ENCODE peak calls at places on chromosomes 3 and 15, in five cellular contexts. F is right cardiac atrium; P is RWPE1; I is CD8-positive, alpha-beta T cell; G is heart left ventricle. V is an unnamed sample.

GRCh38 chr3:148309390-148310035 is 388.2 kb upstream of the AGTR1 start:
- DNase-seq in F (no peak), P (peak), I (no peak), G (no peak), V (no peak)

GRCh38 chr3:126782554-126782953 is 78.5 kb downstream of the CHCHD6 start:
- DNase-seq in F (no peak), P (peak), I (no peak), G (no peak), V (peak)

GRCh38 chr3:168047190-168047795 is 48.4 kb downstream of the GOLIM4 start:
- DNase-seq in F (no peak), P (peak), I (no peak), G (no peak), V (peak)

GRCh38 chr3:7508821-7509220 is 647.9 kb downstream of the GRM7 start:
- DNase-seq in F (no peak), P (peak), I (no peak), G (no peak), V (no peak)

GRCh38 chr3:171320721-171321120 is 139.5 kb downstream of the TNIK start:
- DNase-seq in F (peak), P (no peak), I (no peak), G (peak), V (no peak)

GRCh38 chr15:42344763-42345162 is 14.5 kb upstream of the CAPN3 start:
- DNase-seq in F (no peak), P (no peak), I (no peak), G (no peak), V (peak)

GRCh38 chr3:134327594-134327975 is 46.7 kb downstream of the AMOTL2 start:
- DNase-seq in F (no peak), P (peak), I (no peak), G (no peak), V (no peak)

GRCh38 chr3:137988152-137988551 is 21.8 kb upstream of the CLDN18 start:
- DNase-seq in F (no peak), P (no peak), I (no peak), G (no peak), V (peak)

GRCh38 chr15:85411992-85412538 is 31.7 kb downstream of the AKAP13 start:
- DNase-seq in F (no peak), P (no peak), I (no peak), G (no peak), V (peak)

GRCh38 chr3:65479967-65480366 is 558.8 kb downstream of the MAGI1 start:
- DNase-seq in F (no peak), P (no peak), I (no peak), G (no peak), V (no peak)

GRCh38 chr3:100436951-100437350 is 35.6 kb downstream of the LNP1 start:
- DNase-seq in F (no peak), P (no peak), I (no peak), G (no peak), V (no peak)

GRCh38 chr3:173397161-173398110 is at the start of gene NLGN1:
- DNase-seq in F (peak), P (peak), I (no peak), G (peak), V (no peak)

GRCh38 chr3:162780313-162780712 is 1283.7 kb downstream of the OTOL1 start:
- DNase-seq in F (no peak), P (no peak), I (no peak), G (no peak), V (no peak)

GRCh38 chr15:87672309-87672897 is 584.1 kb downstream of the NTRK3 start:
- DNase-seq in F (peak), P (peak), I (no peak), G (peak), V (no peak)

GRCh38 chr3:52091566-52092290 is 35.4 kb upstream of the DUSP7 start:
- DNase-seq in F (peak), P (no peak), I (no peak), G (no peak), V (no peak)

GRCh38 chr3:56131976-56132590 is 336.2 kb downstream of the ERC2 start:
- DNase-seq in F (no peak), P (peak), I (no peak), G (no peak), V (peak)

GRCh38 chr3:5017953-5018531 is 38.8 kb downstream of the BHLHE40 start:
- DNase-seq in F (peak), P (peak), I (no peak), G (peak), V (no peak)

GRCh38 chr15:43255376-43255775 is 11.4 kb downstream of the TGM5 start:
- DNase-seq in F (no peak), P (no peak), I (no peak), G (no peak), V (no peak)

GRCh38 chr3:28743843-28744242 is 395.2 kb upstream of the AZI2 start:
- DNase-seq in F (no peak), P (no peak), I (no peak), G (no peak), V (peak)

GRCh38 chr3:22685598-22685997 is 517.5 kb upstream of the UBE2E2 start:
- DNase-seq in F (no peak), P (peak), I (no peak), G (no peak), V (no peak)

GRCh38 chr3:111592143-111592542 is 3.0 kb downstream of the ZBED2 start:
- DNase-seq in F (no peak), P (no peak), I (no peak), G (no peak), V (no peak)

GRCh38 chr3:192449036-192449435 is 278.3 kb downstream of the FGF12 start:
- DNase-seq in F (no peak), P (no peak), I (no peak), G (no peak), V (no peak)

GRCh38 chr15:42608110-42608531 is 32.7 kb downstream of the STARD9 start:
- DNase-seq in F (no peak), P (no peak), I (peak), G (peak), V (no peak)

GRCh38 chr3:8702560-8702959 is 31.0 kb upstream of the CAV3 start:
- DNase-seq in F (no peak), P (no peak), I (no peak), G (no peak), V (no peak)

GRCh38 chr3:101179637-101180036 is 140.7 kb downstream of the IMPG2 start:
- DNase-seq in F (no peak), P (no peak), I (no peak), G (no peak), V (no peak)

GRCh38 chr3:12934431-12934830 is 93.1 kb upstream of the RPL32 start:
- DNase-seq in F (peak), P (no peak), I (no peak), G (peak), V (no peak)

GRCh38 chr3:178300441-178300959 is 235.7 kb upstream of the KCNMB2 start:
- DNase-seq in F (no peak), P (no peak), I (no peak), G (no peak), V (no peak)

GRCh38 chr15:27327467-27328045 is 356.6 kb downstream of the GABRG3 start:
- DNase-seq in F (no peak), P (no peak), I (no peak), G (no peak), V (no peak)

GRCh38 chr3:197575362-197575761 is 19.6 kb upstream of the BDH1 start:
- DNase-seq in F (no peak), P (no peak), I (no peak), G (no peak), V (no peak)

GRCh38 chr3:36969540-36970432 is 23.1 kb downstream of the EPM2AIP1 start:
- DNase-seq in F (no peak), P (peak), I (peak), G (peak), V (peak)

GRCh38 chr3:184914628-184915027 is 102.7 kb downstream of the VPS8 start:
- DNase-seq in F (no peak), P (no peak), I (no peak), G (no peak), V (no peak)

GRCh38 chr15:66369773-66370651 is 13.5 kb upstream of the TIPIN start:
- DNase-seq in F (no peak), P (peak), I (peak), G (no peak), V (no peak)

GRCh38 chr15:83659011-83659811 is 5.3 kb downstream of the ADAMTSL3 start:
- DNase-seq in F (peak), P (no peak), I (no peak), G (peak), V (no peak)

GRCh38 chr3:18649666-18650363 is 224.7 kb upstream of the SATB1 start:
- DNase-seq in F (no peak), P (no peak), I (peak), G (no peak), V (no peak)

GRCh38 chr3:138148503-138148902 is 16.3 kb upstream of the A4GNT start:
- DNase-seq in F (no peak), P (no peak), I (no peak), G (no peak), V (no peak)

GRCh38 chr3:46482632-46483311 is 15.0 kb upstream of the RTP3 start:
- DNase-seq in F (no peak), P (peak), I (no peak), G (no peak), V (no peak)

GRCh38 chr15:42012241-42012640 is 8.6 kb downstream of the PLA2G4E start:
- DNase-seq in F (no peak), P (no peak), I (no peak), G (no peak), V (no peak)

GRCh38 chr15:57806003-57806402 is 99.5 kb downstream of the POLR2M start:
- DNase-seq in F (no peak), P (no peak), I (no peak), G (no peak), V (no peak)

DNA sequence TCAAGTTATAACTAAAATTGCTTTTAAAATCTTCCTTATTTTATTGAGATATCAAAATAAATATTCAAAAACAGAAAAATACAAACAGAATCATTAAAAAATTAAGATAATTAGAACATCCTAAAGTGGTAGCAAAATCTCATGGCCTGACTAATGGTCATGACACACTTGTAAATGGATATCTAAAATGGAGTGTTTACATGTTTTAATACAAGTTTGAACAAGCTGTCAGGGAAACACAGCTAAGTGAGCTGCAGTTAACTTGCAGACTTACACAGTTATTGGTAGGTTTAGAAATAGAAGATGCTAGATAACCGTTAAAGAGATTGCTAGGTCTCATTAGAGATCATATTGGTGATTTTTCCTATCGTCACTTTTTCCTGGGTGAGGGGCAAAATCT is 242.3 kb downstream of the LPP start:
- DNase-seq in F (no peak), P (peak), I (no peak), G (no peak), V (peak)
- H3K27ac ChIP-seq in F (no peak), P (no peak), I (no peak), G (peak), V (peak)

GRCh38 chr15:77475898-77476297 is 55.2 kb downstream of the HMG20A start:
- DNase-seq in F (no peak), P (no peak), I (no peak), G (no peak), V (no peak)
- H3K27ac ChIP-seq in F (no peak), P (no peak), I (no peak), G (peak), V (no peak)

GRCh38 chr15:96974761-96975160 is 644.3 kb downstream of the NR2F2 start:
- DNase-seq in F (no peak), P (no peak), I (no peak), G (no peak), V (no peak)

GRCh38 chr15:96977886-96978285 is 647.4 kb downstream of the NR2F2 start:
- DNase-seq in F (no peak), P (no peak), I (no peak), G (no peak), V (no peak)

GRCh38 chr15:96978937-96979473 is 648.5 kb downstream of the NR2F2 start:
- DNase-seq in F (no peak), P (no peak), I (no peak), G (no peak), V (no peak)
- H3K27ac ChIP-seq in F (no peak), P (no peak), I (no peak), G (no peak), V (no peak)

GRCh38 chr3:142962520-142963265 is 781 bp downstream of the PAQR9 start:
- DNase-seq in F (peak), P (no peak), I (no peak), G (no peak), V (no peak)

GRCh38 chr3:142961539-142961938 is 1.9 kb downstream of the PAQR9 start:
- DNase-seq in F (no peak), P (no peak), I (no peak), G (no peak), V (no peak)

GRCh38 chr3:142963266-142964149 is at the start of gene PAQR9:
- DNase-seq in F (peak), P (peak), I (no peak), G (peak), V (no peak)

GRCh38 chr3:142960322-142960850 is 3.1 kb downstream of the PAQR9 start:
- DNase-seq in F (no peak), P (no peak), I (no peak), G (no peak), V (no peak)

DNA sequence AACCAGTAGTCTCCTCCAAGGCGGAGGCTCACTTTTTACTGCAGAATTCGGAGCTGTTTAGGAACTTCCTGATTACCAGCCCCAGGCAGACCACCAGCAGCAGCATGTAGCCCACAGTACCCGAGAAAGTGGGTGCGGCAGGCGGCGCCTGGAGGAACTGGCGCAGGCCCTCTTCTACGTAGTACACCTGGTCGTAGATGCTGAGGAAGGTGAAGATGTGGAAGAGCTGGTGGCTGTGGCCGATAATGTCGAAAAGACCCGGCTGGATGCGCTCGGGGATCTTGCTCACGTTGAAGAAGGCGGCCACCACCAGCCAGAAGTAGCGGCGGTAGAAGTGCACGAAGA is 1.3 kb downstream of the PAQR9 start:
- DNase-seq in F (no peak), P (no peak), I (no peak), G (no peak), V (no peak)
- H3K27ac ChIP-seq in F (no peak), P (no peak), I (no peak), G (no peak), V (no peak)

GRCh38 chr15:45635763-45636292 is 999 bp downstream of the SQOR start:
- DNase-seq in F (no peak), P (no peak), I (no peak), G (no peak), V (no peak)
- H3K27ac ChIP-seq in F (peak), P (peak), I (peak), G (peak), V (peak)

DNA sequence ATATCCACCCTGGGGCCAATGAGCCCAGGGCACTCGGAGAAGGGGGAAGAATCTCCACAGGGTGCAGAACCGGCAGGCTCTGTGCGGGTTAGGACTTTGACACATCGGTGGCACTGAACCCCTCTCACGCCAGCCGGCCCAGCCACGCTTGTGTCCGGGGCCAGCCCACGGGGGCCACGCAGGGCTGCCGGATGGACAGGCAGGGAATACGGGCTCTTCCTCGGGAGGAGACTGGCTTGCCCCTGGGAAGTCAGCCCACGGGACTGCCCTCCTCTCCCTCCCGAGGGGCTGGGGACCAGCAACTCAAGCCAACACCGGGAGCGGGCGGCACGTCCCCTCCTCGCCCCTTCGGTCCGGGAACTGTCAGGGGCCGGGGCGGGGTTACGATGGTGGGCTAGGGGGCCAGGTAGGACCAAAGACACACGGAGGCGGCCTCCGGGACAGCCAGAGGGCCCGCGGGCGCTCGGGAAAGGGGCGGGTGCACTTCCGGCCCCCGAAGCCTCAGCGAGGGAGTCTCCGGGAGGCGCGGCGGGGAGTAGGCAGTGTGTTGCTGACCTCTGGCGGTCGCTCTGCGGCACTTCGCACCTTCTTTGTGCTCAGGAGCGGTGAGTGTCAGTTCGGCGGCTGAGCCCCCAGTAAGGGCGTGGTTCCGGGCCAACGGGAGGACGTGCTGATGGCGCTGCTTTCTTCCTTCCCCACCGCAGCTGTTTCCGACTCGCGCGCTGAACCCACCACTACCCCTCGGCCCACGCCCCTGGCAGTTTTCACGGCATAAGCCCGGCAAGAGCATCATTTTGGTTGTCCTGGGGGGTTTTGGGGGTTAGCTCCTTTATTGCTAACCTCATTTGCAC is 5.1 kb upstream of the CYP8B1 start:
- DNase-seq in F (peak), P (peak), I (peak), G (peak), V (no peak)
- H3K27ac ChIP-seq in F (no peak), P (peak), I (peak), G (peak), V (no peak)

DNA sequence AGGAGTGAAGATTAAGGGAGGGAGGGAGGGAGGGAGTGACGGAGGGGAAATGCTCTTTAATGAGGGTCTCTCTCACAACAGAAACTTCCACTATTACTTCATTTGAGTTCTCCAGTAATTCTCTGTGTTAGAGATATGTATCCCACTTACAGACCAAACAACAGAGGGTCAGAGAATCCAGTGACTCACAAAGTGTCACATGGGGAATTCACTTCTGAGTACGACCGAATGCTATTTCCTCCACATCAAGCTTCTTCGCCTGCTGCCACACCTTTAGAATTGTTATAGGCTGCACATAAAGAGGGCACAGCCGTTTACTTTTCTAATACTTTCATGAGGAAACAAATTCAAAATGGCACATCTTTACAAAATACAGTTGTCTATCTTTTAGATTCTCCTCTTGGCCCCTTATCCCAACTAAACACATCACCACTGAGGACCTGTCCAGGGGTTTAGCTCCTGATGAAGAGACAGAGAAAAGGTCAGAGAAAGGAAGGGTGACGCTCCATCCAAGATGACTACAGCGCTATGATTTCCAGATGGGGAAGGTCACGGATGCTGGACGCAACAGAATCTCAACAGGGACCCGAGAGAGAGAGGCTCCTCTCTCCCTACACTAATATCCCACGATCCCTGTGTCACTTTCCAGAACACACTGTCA is 119.0 kb downstream of the XXYLT1 start:
- DNase-seq in F (no peak), P (peak), I (no peak), G (peak), V (peak)
- H3K27ac ChIP-seq in F (peak), P (no peak), I (no peak), G (peak), V (peak)

GRCh38 chr15:100766225-100767001 is 113.2 kb upstream of the ALDH1A3 start:
- DNase-seq in F (no peak), P (no peak), I (no peak), G (no peak), V (no peak)

GRCh38 chr15:100763764-100764750 is 115.6 kb upstream of the ALDH1A3 start:
- DNase-seq in F (no peak), P (no peak), I (no peak), G (peak), V (no peak)

GRCh38 chr15:100764778-100765457 is 114.7 kb upstream of the ALDH1A3 start:
- DNase-seq in F (no peak), P (no peak), I (no peak), G (no peak), V (no peak)

GRCh38 chr15:100767002-100767825 is 112.4 kb upstream of the ALDH1A3 start:
- DNase-seq in F (no peak), P (no peak), I (no peak), G (no peak), V (no peak)

GRCh38 chr15:100765458-100766224 is 114.0 kb upstream of the ALDH1A3 start:
- DNase-seq in F (no peak), P (no peak), I (no peak), G (no peak), V (no peak)
- H3K27ac ChIP-seq in F (no peak), P (no peak), I (no peak), G (no peak), V (no peak)

V was measured in epithelial cell of prostate.